ENCODE peak calls at places on chromosomes 12 and 14, in five cellular contexts. B is GM12865, I is AG09309, C is lung, W is CD14-positive monocyte. X is an unnamed sample.

GRCh38 chr12:121947966-121948365 is 29.6 kb downstream of the CFAP251 start:
- DNase-seq in B (no peak), I (no peak), C (no peak), W (no peak), X (no peak)

GRCh38 chr14:103871596-103872480 is 24.5 kb upstream of the PPP1R13B start:
- DNase-seq in B (peak; percentile 78), I (no peak), C (peak; percentile 82), W (no peak), X (peak; percentile 94)

GRCh38 chr14:55600784-55601561 is 21.0 kb downstream of the KTN1 start:
- DNase-seq in B (no peak), I (no peak), C (no peak), W (no peak), X (no peak)

GRCh38 chr14:69475194-69475818 is 9.2 kb upstream of the PLEKHD1 start:
- DNase-seq in B (peak; percentile 57), I (no peak), C (no peak), W (no peak), X (peak; percentile 49)

GRCh38 chr12:100382327-100382726 is 25.5 kb downstream of the SLC17A8 start:
- DNase-seq in B (no peak), I (peak; percentile 4), C (no peak), W (no peak), X (no peak)

GRCh38 chr14:53399057-53399456 is 245.9 kb upstream of the DDHD1 start:
- DNase-seq in B (peak; percentile 12), I (peak; percentile 60), C (no peak), W (no peak), X (no peak)

GRCh38 chr14:77024171-77024627 is 4.3 kb downstream of the IRF2BPL start:
- DNase-seq in B (peak; percentile 72), I (no peak), C (no peak), W (no peak), X (no peak)

GRCh38 chr12:15278816-15279658 is 43.3 kb upstream of the PTPRO start:
- DNase-seq in B (peak; percentile 14), I (peak; percentile 78), C (peak; percentile 85), W (no peak), X (no peak)

GRCh38 chr12:131098178-131098981 is 144.7 kb downstream of the ADGRD1 start:
- DNase-seq in B (no peak), I (no peak), C (no peak), W (peak; percentile 36), X (no peak)

GRCh38 chr12:89040146-89040964 is 311.9 kb downstream of the DUSP6 start:
- DNase-seq in B (peak; percentile 94), I (peak; percentile 67), C (no peak), W (no peak), X (peak; percentile 62)

GRCh38 chr12:89162704-89163261 is 189.5 kb downstream of the DUSP6 start:
- DNase-seq in B (peak; percentile 46), I (peak; percentile 99), C (peak; percentile 68), W (peak; percentile 92), X (peak; percentile 12)

GRCh38 chr12:25648460-25648859 is 95.4 kb upstream of the LMNTD1 start:
- DNase-seq in B (no peak), I (peak; percentile 25), C (peak; percentile 35), W (no peak), X (no peak)

GRCh38 chr14:94864421-94865195 is 94.7 kb upstream of the GSC start:
- DNase-seq in B (no peak), I (no peak), C (no peak), W (no peak), X (no peak)

DNA sequence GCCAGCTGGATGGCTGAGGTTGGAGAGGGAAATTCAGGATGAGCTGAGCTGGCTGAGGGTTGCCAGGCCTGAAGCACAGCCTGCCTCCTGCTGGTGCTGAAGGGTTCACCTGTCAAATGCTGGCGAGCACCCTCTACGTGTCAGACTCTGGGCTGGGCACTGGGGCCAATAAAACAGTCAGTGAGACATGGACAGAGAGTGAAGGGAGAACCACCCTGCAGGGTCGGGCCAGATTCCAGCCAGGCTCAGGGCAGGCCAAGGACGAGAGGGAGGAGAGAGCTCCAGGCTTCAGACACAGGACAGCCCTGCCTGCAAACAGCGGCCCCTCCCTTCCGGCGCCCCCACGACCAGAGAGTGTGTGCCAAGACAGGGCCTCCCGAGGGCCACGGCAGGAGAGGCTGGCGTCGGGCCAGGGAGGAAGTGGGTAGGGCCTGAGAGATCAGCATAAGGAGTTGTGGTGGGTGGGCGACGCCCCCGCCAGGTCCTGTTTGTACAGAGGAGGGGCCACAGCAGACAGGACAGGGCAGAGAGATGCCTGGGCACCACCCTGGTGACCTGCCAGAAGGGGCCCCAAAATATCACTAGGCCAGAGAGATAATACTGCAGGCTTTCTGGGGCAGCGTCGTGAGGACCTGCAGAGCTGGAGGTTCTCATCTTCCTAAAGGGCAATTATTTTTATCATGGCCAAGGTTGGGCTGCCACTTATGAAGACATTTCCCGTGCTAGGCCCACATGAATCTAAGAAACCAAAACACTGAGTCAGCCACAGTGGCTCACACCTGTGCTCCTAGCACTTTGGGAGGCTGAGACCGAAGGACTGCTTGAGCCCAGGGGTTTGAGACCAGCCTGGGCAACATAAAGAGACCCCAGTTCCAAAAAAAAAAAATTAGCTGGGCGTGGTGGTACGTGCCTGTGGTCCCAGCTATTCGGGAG is 73.1 kb upstream of the GPR68 start:
- DNase-seq in B (peak; percentile 71), I (no peak), C (peak; percentile 83), W (peak; percentile 58), X (no peak)
- TF ChIP-seq CTCF in B (no peak), I (peak; percentile 7), C (no peak), W (no peak), X (no peak)

DNA sequence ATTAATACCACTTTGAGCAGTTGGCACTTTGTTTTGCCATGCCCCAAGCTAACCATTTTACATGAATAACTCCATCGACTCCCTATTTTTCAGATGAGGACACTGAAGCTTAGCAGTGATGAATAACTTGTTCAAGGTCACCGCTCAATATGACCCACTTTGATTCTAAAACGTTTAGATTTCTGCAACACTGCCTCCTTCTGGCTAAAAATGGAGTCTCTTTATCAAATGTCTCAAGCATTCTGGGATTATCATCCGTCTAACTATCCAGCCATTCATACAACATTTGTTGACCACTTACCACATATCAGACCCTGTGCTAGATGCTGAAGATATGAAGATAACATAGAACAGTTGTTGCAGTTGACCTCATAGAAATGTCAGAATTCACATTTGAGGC is 298.0 kb downstream of the PPFIA2 start:
- DNase-seq in B (peak; percentile 5), I (no peak), C (no peak), W (no peak), X (no peak)
- TF ChIP-seq CTCF in B (peak; percentile 13), I (no peak), C (no peak), W (peak; percentile 27), X (no peak)

DNA sequence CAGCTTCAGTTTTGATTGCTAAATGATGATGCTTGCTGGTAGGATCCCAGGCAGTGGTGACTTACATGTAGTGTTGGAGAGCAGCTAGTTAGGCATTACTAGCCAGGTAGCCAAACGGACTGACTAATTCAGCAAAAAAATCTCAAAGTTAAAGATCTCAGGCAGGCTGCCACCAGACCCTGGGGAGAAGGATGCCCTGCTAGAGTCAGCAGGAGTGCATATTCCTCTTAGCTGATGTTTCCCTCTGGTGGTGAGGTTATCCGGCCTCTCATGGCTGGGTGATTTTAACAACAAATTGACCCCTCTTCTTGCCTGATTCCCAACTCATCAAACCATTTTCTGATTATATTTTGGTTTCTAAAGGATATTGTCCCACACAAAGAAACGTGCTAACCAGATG is 2.8 kb downstream of the EFS start:
- DNase-seq in B (no peak), I (no peak), C (no peak), W (no peak), X (no peak)
- TF ChIP-seq CTCF in B (no peak), I (peak; percentile 35), C (no peak), W (no peak), X (no peak)

GRCh38 chr14:24979725-24980239 is 70.2 kb downstream of the STXBP6 start:
- DNase-seq in B (no peak), I (no peak), C (no peak), W (no peak), X (no peak)

GRCh38 chr14:24976599-24976998 is 73.3 kb downstream of the STXBP6 start:
- DNase-seq in B (no peak), I (no peak), C (no peak), W (no peak), X (no peak)

GRCh38 chr14:24975393-24975792 is 74.6 kb downstream of the STXBP6 start:
- DNase-seq in B (no peak), I (no peak), C (no peak), W (no peak), X (no peak)

GRCh38 chr14:24982472-24983155 is 67.3 kb downstream of the STXBP6 start:
- DNase-seq in B (no peak), I (no peak), C (no peak), W (no peak), X (no peak)

GRCh38 chr14:24978862-24979724 is 70.9 kb downstream of the STXBP6 start:
- DNase-seq in B (no peak), I (no peak), C (no peak), W (no peak), X (peak; percentile 23)
- TF ChIP-seq CTCF in B (no peak), I (no peak), C (no peak), W (no peak), X (no peak)

DNA sequence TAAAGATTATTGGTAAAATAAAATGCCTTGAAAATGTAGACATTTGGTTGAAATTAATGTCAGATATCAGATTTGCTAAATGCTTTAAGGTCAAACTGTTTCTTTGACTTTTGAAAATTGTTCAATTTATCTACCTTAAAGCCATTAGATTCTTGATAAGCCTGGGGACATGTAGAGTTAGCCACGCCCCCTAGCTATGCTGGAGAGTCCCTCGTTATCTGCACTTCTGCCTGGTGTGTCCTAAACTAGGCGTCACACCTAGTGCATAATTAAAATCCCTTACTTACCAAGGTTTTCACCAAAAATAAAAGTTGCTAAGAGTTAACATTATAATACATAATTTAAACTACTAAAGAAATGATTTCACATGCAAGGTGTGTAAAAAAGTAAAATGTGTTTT is 79.5 kb downstream of the EGLN3 start:
- DNase-seq in B (no peak), I (no peak), C (no peak), W (no peak), X (no peak)
- TF ChIP-seq CTCF in B (no peak), I (no peak), C (no peak), W (no peak), X (no peak)

DNA sequence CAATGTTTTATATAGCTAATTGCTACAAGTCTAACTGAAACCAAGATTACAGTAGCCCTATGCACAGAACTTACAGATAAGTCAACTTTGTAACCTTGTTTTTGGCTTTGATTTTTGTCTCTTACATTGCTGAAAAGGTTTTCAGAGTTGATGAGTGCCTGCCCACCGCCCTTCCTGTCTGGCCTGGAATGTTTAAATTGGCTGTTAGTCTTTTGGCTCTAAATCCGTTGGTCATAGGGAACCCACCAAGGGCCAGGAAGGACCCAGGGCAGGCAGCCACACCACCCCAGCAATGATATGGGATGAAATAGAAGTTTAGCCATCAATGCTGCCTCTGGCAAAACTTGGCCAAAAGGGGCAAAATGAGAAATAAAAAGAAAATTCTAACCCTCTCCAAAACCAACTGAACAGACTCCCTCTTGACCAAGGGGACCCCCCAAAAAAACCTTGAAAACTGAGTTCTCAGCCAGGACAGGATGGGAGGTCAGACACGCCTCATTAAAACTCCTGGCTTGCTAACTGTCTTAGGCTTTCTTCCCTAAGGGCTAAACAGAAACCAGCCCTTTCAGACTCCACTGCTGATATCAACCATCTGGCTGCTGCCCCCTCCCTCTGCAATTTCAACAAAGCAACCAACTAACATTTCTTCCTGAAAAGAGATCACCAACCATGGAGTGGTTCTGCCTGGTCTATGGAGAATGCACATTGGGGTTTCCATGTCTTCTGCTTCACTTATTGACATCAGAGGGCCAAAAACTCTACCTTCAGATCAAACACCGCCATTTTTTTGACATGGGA is 242.1 kb upstream of the NOS1 start:
- DNase-seq in B (no peak), I (no peak), C (no peak), W (no peak), X (no peak)
- TF ChIP-seq CTCF in B (no peak), I (no peak), C (no peak), W (no peak), X (no peak)

X was measured in GM20000.